ENCODE peak calls at places on chromosomes 2 and 18, in four cellular contexts. K, U, W and F are unnamed samples. For H3K4me1 and H3K27me3, the result is how much of the 10 kb centered on the place peaks cover.

GRCh38 chr2:227395556-227395955 is 7.8 kb upstream of the SCYGR1 start:
- DNase-seq in K (no peak), U (no peak), W (no peak), F (no peak)

GRCh38 chr2:121887513-121888188 is 132.2 kb downstream of the TSN start:
- DNase-seq in K (no peak), U (no peak), W (no peak), F (no peak)

GRCh38 chr2:218954541-218955300 is 4.7 kb upstream of the CDK5R2 start:
- DNase-seq in K (no peak), U (no peak), W (no peak), F (no peak)

GRCh38 chr2:118881490-118882129 is 34.2 kb upstream of the EN1 start:
- DNase-seq in K (peak), U (peak), W (peak), F (peak)

GRCh38 chr2:47265158-47265557 is 110.0 kb upstream of the STPG4 start:
- DNase-seq in K (no peak), U (no peak), W (no peak), F (no peak)

GRCh38 chr18:37639846-37640245 is 74.2 kb upstream of the CELF4 start:
- DNase-seq in K (no peak), U (no peak), W (no peak), F (no peak)

GRCh38 chr18:56702946-56703345 is 51.8 kb downstream of the WDR7 start:
- DNase-seq in K (no peak), U (peak), W (peak), F (peak)

GRCh38 chr18:23573948-23574431 is 12.3 kb downstream of the NPC1 start:
- DNase-seq in K (no peak), U (peak), W (peak), F (no peak)

GRCh38 chr2:1681323-1682310 is 62.7 kb downstream of the PXDN start:
- DNase-seq in K (no peak), U (no peak), W (no peak), F (no peak)

GRCh38 chr2:226601881-226602280 is 197.7 kb downstream of the IRS1 start:
- DNase-seq in K (no peak), U (no peak), W (peak), F (no peak)

GRCh38 chr2:239313251-239313650 is 87.6 kb downstream of the HDAC4 start:
- DNase-seq in K (no peak), U (no peak), W (no peak), F (no peak)

GRCh38 chr2:122210898-122211605 is 455.6 kb downstream of the TSN start:
- DNase-seq in K (no peak), U (no peak), W (no peak), F (no peak)

GRCh38 chr2:113976277-113976928 is 86.5 kb downstream of the ACTR3 start:
- DNase-seq in K (no peak), U (no peak), W (no peak), F (no peak)

GRCh38 chr2:230327418-230328154 is 593 bp downstream of the SP140L start:
- DNase-seq in K (peak), U (no peak), W (peak), F (no peak)

GRCh38 chr2:74696758-74697327 is 42.8 kb downstream of the SEMA4F start:
- DNase-seq in K (no peak), U (no peak), W (peak), F (no peak)

GRCh38 chr2:20049631-20050030 is 1.8 kb downstream of the LAPTM4A start:
- DNase-seq in K (no peak), U (peak), W (peak), F (peak)

GRCh38 chr2:180291552-180292421 is 284.7 kb upstream of the CWC22 start:
- DNase-seq in K (no peak), U (no peak), W (peak), F (no peak)

GRCh38 chr2:11585071-11585470 is 51.2 kb downstream of the GREB1 start:
- DNase-seq in K (no peak), U (no peak), W (no peak), F (no peak)

GRCh38 chr2:189797902-189798301 is 13.7 kb downstream of the PMS1 start:
- DNase-seq in K (no peak), U (no peak), W (no peak), F (no peak)

GRCh38 chr2:235990344-235990743 is 177.8 kb downstream of the GBX2 start:
- DNase-seq in K (no peak), U (no peak), W (no peak), F (no peak)

GRCh38 chr18:79856119-79857080 is 58.7 kb downstream of the KCNG2 start:
- DNase-seq in K (no peak), U (no peak), W (peak), F (no peak)

GRCh38 chr2:170815746-170816498 is 765 bp upstream of the GAD1 start:
- DNase-seq in K (peak), U (peak), W (peak), F (peak)

DNA sequence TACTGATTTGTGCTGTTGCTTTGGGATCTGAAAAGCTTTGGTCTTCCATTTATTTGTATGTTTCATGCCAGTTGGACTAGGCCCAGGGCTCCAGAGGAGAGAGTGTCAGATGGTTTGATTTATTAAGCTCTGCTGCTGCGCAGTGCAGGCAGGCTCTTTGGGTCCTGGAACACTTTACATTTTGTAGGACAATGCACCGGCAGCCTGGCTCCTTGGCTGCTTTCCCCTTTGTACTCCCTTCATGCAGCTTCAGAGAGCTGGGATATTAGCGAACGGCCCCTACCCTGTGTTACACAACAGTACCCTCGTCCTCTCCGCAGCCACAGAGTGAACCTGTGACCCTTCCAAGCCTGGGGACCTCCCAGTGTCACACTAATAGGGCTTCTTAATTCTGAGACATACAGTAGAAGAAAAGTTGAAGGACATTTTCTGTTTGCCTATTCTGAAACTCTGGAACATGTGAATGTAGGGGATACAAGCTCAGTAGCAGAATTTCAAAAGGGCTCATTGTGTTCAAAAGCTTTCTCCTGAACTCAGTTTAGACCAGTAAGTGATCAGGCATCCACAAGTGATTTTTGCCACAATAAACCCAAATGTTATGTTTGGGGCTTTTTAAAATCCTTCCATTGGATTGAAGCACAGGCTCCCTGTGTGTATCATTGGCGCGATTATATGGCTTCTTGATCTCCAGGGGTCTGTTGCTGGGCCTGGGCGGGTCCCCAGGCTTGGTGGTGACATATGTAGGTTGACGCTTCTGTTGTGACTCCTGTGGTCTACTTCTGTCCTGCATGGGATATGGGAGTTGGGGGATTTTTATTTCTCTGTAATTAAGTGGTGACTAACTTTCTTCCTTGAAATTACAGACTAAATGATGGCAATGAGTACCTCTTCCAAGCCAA is 56.5 kb upstream of the EML6 start:
- DNase-seq in K (no peak), U (peak), W (no peak), F (no peak)
- H3K4me1 ChIP-seq in K (under half), U (under half), W (half or more), F (under half)

GRCh38 chr2:28224648-28225471 is 167.8 kb upstream of the FOSL2 start:
- DNase-seq in K (no peak), U (no peak), W (peak), F (no peak)
- H3K4me3 ChIP-seq in K (no peak), U (no peak), W (peak), F (no peak)

GRCh38 chr18:58209326-58209725 is 165.3 kb downstream of the NEDD4L start:
- DNase-seq in K (no peak), U (no peak), W (no peak), F (no peak)
- H3K27me3 ChIP-seq in K (under half), U (under half), W (under half), F (under half)

DNA sequence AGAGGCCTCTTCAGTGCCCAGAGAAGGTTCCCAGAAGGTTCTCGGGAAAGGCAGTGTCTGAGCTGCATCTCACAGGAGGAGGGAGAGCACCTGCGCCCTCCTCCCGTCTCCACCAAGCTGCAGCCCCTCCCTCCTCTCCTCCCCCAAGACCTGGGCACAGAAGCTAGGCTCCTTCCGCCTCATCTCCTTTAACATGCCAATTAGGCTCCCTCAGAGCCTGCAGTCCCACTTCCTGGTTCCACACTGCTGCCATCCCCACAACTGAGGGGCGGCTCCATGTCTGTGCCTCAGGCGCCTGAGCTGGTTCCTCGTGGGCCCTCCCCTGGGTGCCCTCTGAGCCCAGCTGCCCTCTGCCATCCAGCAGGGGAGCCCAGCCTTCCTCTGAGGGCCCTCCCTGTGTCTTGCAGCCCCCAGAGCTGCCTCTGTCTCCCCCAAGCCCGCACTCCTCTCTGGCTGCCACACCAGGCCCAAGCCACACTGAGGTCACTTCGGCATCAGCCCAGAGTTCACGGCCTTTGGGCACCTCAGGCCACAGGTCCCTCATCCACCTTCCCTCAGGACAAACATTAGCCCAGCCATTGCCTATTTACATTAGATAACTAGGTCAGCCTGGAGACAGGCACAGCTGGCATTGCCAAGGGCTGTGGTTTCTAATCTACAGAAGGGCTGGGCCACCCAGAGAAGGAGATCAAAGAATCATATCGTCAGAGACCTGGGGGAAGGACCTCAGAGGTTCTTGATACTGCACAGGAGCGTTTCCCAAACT is 28.9 kb downstream of the KCNK3 start:
- DNase-seq in K (peak), U (no peak), W (no peak), F (no peak)
- H3K4me1 ChIP-seq in K (under half), U (under half), W (half or more), F (under half)

GRCh38 chr2:16664052-16664731 is 1.4 kb downstream of the CYRIA start:
- DNase-seq in K (peak), U (peak), W (no peak), F (peak)
- H3K4me3 ChIP-seq in K (peak), U (no peak), W (peak), F (no peak)

GRCh38 chr18:58491773-58492752 is 136.8 kb downstream of the ALPK2 start:
- DNase-seq in K (no peak), U (no peak), W (no peak), F (no peak)

GRCh38 chr18:58495634-58496033 is 133.3 kb downstream of the ALPK2 start:
- DNase-seq in K (no peak), U (no peak), W (no peak), F (no peak)

GRCh38 chr18:58495202-58495601 is 133.7 kb downstream of the ALPK2 start:
- DNase-seq in K (no peak), U (no peak), W (no peak), F (no peak)

GRCh38 chr18:58493070-58493469 is 135.8 kb downstream of the ALPK2 start:
- DNase-seq in K (no peak), U (no peak), W (no peak), F (no peak)

GRCh38 chr18:58493516-58494253 is 135.2 kb downstream of the ALPK2 start:
- DNase-seq in K (peak), U (peak), W (peak), F (peak)
- H3K27me3 ChIP-seq in K (under half), U (under half), W (under half), F (under half)

GRCh38 chr2:41026613-41027012 is 574.7 kb upstream of the SLC8A1 start:
- DNase-seq in K (no peak), U (no peak), W (no peak), F (no peak)
- H3K4me1 ChIP-seq in K (under half), U (under half), W (under half), F (under half)

DNA sequence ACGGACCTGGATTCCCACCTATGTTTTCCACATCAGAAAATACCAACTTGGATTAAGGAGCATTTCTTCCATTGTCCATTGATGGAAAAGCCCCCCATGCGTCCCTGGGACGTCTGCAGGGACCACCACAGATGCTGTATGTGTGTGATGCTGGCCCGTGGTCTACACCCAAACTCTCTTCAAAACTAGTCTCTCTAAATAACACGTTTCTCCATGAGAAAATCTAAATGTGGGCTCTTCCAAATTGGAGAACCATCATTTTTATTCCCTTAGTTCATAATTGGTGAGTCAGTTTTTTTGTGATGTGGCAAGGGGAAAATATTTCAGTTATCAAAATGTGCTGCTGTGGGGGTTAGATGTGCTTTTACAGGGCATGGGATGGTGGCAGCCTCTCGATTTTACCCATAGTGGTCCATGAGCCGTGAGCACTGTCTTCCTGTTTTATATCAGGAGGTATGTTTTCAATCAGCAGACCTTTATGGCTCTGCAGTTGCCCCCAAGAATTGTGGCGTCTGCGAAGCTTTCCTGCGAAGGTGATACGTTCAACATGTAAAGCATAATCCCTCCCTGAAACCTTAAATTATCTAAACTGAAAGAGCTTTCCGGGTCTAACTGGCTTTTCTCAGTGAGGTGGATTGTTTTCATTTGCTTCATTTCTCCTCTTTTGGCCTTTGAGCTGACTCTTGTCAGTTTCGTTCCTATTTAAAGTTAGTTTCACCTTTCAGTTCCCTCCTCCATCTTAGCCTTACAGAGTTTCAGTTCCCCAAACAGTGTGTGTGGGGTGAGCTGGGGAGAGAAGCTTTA is 78.3 kb downstream of the SETBP1 start:
- DNase-seq in K (peak), U (no peak), W (no peak), F (no peak)
- H3K4me3 ChIP-seq in K (no peak), U (no peak), W (no peak), F (no peak)